ENCODE peak calls at places on chromosomes 1 and 21, in nine cellular contexts. A is thoracic aorta; W is cardiac muscle cell; E is foreskin keratinocyte; P is endothelial cell; S is HL-60; K is CD8-positive, alpha-beta T cell; D is left lung; Z is BJ. N is an unnamed sample.

GRCh38 chr1:204438628-204439027 is 27.0 kb upstream of the PPP1R15B start:
- DNase-seq in E (peak; percentile 97), W (peak; percentile 97), A (peak; percentile 71), P (no peak), K (no peak), D (no peak), Z (peak; percentile 94), S (no peak), N (peak; percentile 96)

GRCh38 chr1:31707711-31708110 is 3.9 kb upstream of the COL16A1 start:
- DNase-seq in E (no peak), A (no peak), P (no peak), K (no peak), Z (no peak), D (no peak), S (no peak), W (peak; percentile 88), N (peak; percentile 67)

GRCh38 chr1:166253076-166253779 is 86.4 kb upstream of the FAM78B start:
- DNase-seq in Z (no peak), E (no peak), W (no peak), D (no peak), K (no peak), A (no peak), P (no peak), S (no peak), N (no peak)

GRCh38 chr1:78839704-78840277 is 166.7 kb downstream of the ADGRL4 start:
- DNase-seq in E (no peak), D (no peak), Z (no peak), P (peak; percentile 58), A (no peak), S (peak; percentile 10), W (peak; percentile 59), K (no peak), N (peak; percentile 67)

GRCh38 chr1:39645411-39646043 is 6.1 kb upstream of the HEYL start:
- DNase-seq in K (no peak), D (no peak), W (no peak), P (no peak), E (no peak), S (no peak), Z (no peak), A (no peak), N (no peak)

GRCh38 chr1:35763211-35763610 is 6.6 kb downstream of the CLSPN start:
- DNase-seq in A (no peak), W (peak; percentile 2), E (no peak), S (no peak), K (no peak), P (no peak), Z (no peak), D (no peak), N (no peak)

GRCh38 chr21:31110430-31110829 is 72.2 kb upstream of the KRTAP19-8 start:
- DNase-seq in A (no peak), Z (no peak), D (no peak), K (no peak), W (no peak), P (no peak), S (no peak), E (no peak), N (peak; percentile 57)

GRCh38 chr1:183676515-183677189 is 23.5 kb upstream of the APOBEC4 start:
- DNase-seq in D (no peak), K (no peak), S (no peak), Z (no peak), E (no peak), A (no peak), P (no peak), W (peak; percentile 34), N (no peak)

GRCh38 chr1:98458514-98459259 is 202.8 kb upstream of the SNX7 start:
- DNase-seq in E (no peak), A (no peak), D (no peak), K (no peak), P (no peak), W (no peak), Z (no peak), S (no peak), N (no peak)

GRCh38 chr1:219432191-219432606 is 180.7 kb downstream of the ZC3H11B start:
- DNase-seq in A (no peak), Z (no peak), K (no peak), S (no peak), W (no peak), E (no peak), D (no peak), P (no peak), N (no peak)

GRCh38 chr1:218275823-218276222 is 9.3 kb upstream of the RRP15 start:
- DNase-seq in P (no peak), Z (no peak), A (no peak), S (no peak), W (no peak), K (no peak), D (no peak), E (no peak), N (no peak)

GRCh38 chr1:68347415-68347814 is 102.3 kb downstream of the RPE65 start:
- DNase-seq in S (peak; percentile 62), E (no peak), W (no peak), Z (no peak), A (no peak), K (no peak), D (no peak), P (no peak), N (no peak)

GRCh38 chr1:44862829-44863406 is 19.9 kb upstream of the PTCH2 start:
- DNase-seq in K (no peak), E (no peak), Z (no peak), A (no peak), W (peak; percentile 73), S (no peak), P (no peak), D (no peak), N (no peak)

GRCh38 chr1:47787560-47787959 is 209.6 kb downstream of the TRABD2B start:
- DNase-seq in S (no peak), P (no peak), W (no peak), E (no peak), Z (no peak), D (no peak), K (no peak), A (no peak), N (no peak)

GRCh38 chr1:51960262-51960661 is 30.2 kb downstream of the RAB3B start:
- DNase-seq in A (no peak), E (no peak), Z (no peak), K (no peak), W (no peak), P (peak; percentile 31), D (no peak), S (peak; percentile 4), N (no peak)

GRCh38 chr21:37367758-37368535 is 1.4 kb downstream of the DYRK1A start:
- DNase-seq in D (peak; percentile 85), E (no peak), A (no peak), W (peak; percentile 52), K (peak; percentile 56), S (no peak), P (peak; percentile 35), Z (no peak), N (peak; percentile 37)

GRCh38 chr1:74652711-74653131 is 20.9 kb downstream of the ERICH3 start:
- DNase-seq in D (no peak), E (peak; percentile 20), A (no peak), P (peak; percentile 8), W (peak; percentile 28), S (no peak), Z (peak; percentile 69), K (no peak), N (peak; percentile 96)

GRCh38 chr1:32758795-32759430 is 56.3 kb upstream of the SYNC start:
- DNase-seq in D (no peak), E (no peak), P (no peak), A (no peak), S (no peak), Z (no peak), K (no peak), W (no peak), N (no peak)

GRCh38 chr1:117608213-117608612 is 2.4 kb downstream of the TENT5C start:
- DNase-seq in E (no peak), K (peak; percentile 36), S (no peak), P (no peak), W (no peak), A (no peak), D (no peak), Z (no peak), N (no peak)

GRCh38 chr1:80056179-80056578 is 1049.6 kb upstream of the ADGRL4 start:
- DNase-seq in Z (no peak), E (peak; percentile 63), A (no peak), P (no peak), W (no peak), D (no peak), K (no peak), S (no peak), N (no peak)
- TF ChIP-seq CTCF in Z (no peak), E (no peak), A (no peak), P (no peak), W (no peak), D (no peak), K (no peak), S (no peak), N (no peak)

DNA sequence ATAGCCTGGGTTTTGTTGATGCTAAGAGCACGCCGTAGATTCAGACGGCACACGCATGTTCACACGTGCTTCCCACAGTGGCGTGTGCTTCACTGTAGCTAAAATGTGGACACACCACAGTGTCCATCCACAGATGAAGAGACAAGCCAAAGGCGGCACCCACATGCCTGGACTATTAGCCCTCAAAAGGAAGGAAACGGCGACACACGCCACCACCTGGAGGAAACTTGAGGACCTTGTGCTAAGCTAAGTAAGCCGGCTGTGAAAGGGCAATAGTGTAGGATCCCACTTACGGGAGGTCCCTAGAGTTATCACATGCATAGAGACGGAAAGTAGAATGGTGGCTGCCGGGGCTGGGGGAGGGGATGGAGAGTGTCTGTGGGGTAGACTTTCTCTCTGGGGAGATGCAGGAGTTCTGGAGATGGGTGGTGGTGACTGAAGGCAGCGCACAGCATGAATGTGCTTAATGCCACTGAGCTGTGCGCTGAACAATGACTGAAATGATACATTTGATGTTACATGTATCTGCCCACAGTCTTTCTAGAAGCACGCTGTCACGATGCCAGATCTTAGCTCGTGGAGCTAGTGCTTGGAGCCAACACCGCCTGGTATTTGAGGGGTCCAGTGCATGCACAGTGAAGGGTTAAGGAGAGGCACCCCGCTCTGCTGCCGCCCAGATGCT is 103.6 kb downstream of the PRDM16 start:
- DNase-seq in D (no peak), W (no peak), K (no peak), Z (no peak), S (no peak), P (no peak), E (no peak), A (no peak), N (no peak)
- TF ChIP-seq CTCF in D (no peak), W (no peak), K (no peak), Z (no peak), S (no peak), P (no peak), E (no peak), A (no peak), N (no peak)

GRCh38 chr1:86666368-86666767 is 38.0 kb upstream of the SH3GLB1 start:
- DNase-seq in K (no peak), P (no peak), A (no peak), S (no peak), W (no peak), Z (no peak), D (no peak), E (no peak), N (no peak)
- TF ChIP-seq CTCF in K (no peak), P (no peak), A (no peak), S (no peak), W (no peak), Z (no peak), D (no peak), E (no peak), N (no peak)

DNA sequence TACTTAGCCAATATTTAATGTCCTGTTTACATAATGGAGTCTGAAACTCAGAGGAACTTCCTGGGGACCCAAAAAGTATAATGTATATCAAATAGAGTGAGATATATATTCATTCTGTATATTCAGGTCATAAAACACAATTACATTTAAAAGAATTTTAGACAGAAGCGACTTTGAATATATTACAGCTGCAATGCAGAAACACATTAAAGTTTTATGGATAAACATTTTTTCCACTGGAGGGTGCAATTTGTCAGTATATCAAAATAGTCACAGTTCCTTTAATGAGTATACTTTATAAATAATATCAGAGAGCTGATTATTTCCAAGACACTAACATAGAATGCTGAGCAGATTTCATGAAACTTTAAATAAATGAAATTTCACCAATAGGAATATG is 43.9 kb upstream of the CRB1 start:
- DNase-seq in S (no peak), P (no peak), W (no peak), E (no peak), A (no peak), D (no peak), K (no peak), Z (no peak), N (no peak)
- TF ChIP-seq CTCF in S (no peak), P (no peak), W (peak; percentile 32), E (peak; percentile 55), A (no peak), D (no peak), K (no peak), Z (no peak), N (no peak)

N was measured in astrocyte of the spinal cord.